ENCODE peak calls at places on chromosome 2, in six cellular contexts. G is effector memory CD4-positive, alpha-beta T cell; P is NCI-H226; F is A549; K is GM23248; X is stimulated activated CD4-positive, alpha-beta T cell treated with anti-CD3 and anti-CD28 coated beads, Interleukin-2, amount 100 ng/mL, for 24 hours. E is an unnamed sample.

GRCh38 chr2:136376798-136377211 is 258.9 kb upstream of the CXCR4 start:
- DNase-seq in G (no peak), P (no peak), F (no peak), K (peak; percentile 36), X (no peak), E (peak; percentile 60)

GRCh38 chr2:160970052-160970846 is 190.0 kb upstream of the TANK start:
- DNase-seq in G (no peak), P (peak; percentile 76), F (peak; percentile 85), K (peak; percentile 82), X (no peak), E (peak; percentile 60)

GRCh38 chr2:121707344-121707919 is 29.2 kb downstream of the NIFK start:
- DNase-seq in G (no peak), P (no peak), F (peak; percentile 71), K (no peak), X (no peak), E (no peak)

GRCh38 chr2:85642725-85643124 is 25.3 kb downstream of the SFTPB start:
- DNase-seq in G (no peak), P (no peak), F (no peak), K (no peak), X (peak; percentile 10), E (no peak)

GRCh38 chr2:3107567-3107966 is 270.1 kb downstream of the EIPR1 start:
- DNase-seq in G (no peak), P (no peak), F (no peak), K (no peak), X (no peak), E (no peak)

GRCh38 chr2:20071397-20072383 is 20.3 kb upstream of the LAPTM4A start:
- DNase-seq in G (no peak), P (peak; percentile 96), F (peak; percentile 84), K (peak; percentile 95), X (no peak), E (no peak)

GRCh38 chr2:242085941-242086621 is 216.6 kb downstream of the RTP5 start:
- DNase-seq in G (no peak), P (no peak), F (no peak), K (peak; percentile 59), X (peak; percentile 28), E (no peak)

GRCh38 chr2:7203056-7203467 is 285.9 kb downstream of the RNF144A start:
- DNase-seq in G (no peak), P (peak; percentile 25), F (peak; percentile 71), K (peak; percentile 83), X (peak; percentile 64), E (peak; percentile 7)

GRCh38 chr2:210577263-210578071 is 21.1 kb downstream of the CPS1 start:
- DNase-seq in G (no peak), P (peak; percentile 6), F (peak; percentile 56), K (peak; percentile 70), X (no peak), E (no peak)